ENCODE peak calls at places on chromosomes 6 and 20, in ten cellular contexts. J is B cell, B is stomach, W is suprapubic skin, T is GM03348, C is AG10803, I is coronary artery, D is HTR-8/SVneo, R is neural crest cell, O is NCI-H1092 treated with DMSO at 0.1 percent for 48 hours. S is an unnamed sample.

GRCh38 chr6:47034919-47035318 is 7.2 kb downstream of the ADGRF1 start:
- DNase-seq in J (no peak), B (no peak), W (no peak), T (peak), C (peak), I (no peak), D (peak), R (no peak), O (peak), S (no peak)

GRCh38 chr20:51739722-51740249 is 28.4 kb downstream of the ATP9A start:
- DNase-seq in J (no peak), B (no peak), W (no peak), T (no peak), C (no peak), I (no peak), D (no peak), R (no peak), O (no peak), S (no peak)

GRCh38 chr20:8271727-8272126 is 139.7 kb downstream of the PLCB1 start:
- DNase-seq in J (no peak), B (no peak), W (no peak), T (no peak), C (no peak), I (no peak), D (no peak), R (no peak), O (no peak), S (no peak)

GRCh38 chr20:32337937-32338661 is 20.0 kb upstream of the ASXL1 start:
- DNase-seq in J (no peak), B (no peak), W (no peak), T (no peak), C (no peak), I (no peak), D (no peak), R (no peak), O (no peak), S (no peak)

GRCh38 chr6:34697544-34697836 is 923 bp upstream of the ILRUN start:
- DNase-seq in J (no peak), B (no peak), W (no peak), T (no peak), C (no peak), I (no peak), D (no peak), R (no peak), O (no peak), S (no peak)

GRCh38 chr6:83193747-83194582 is 808 bp downstream of the RWDD2A start:
- DNase-seq in J (peak), B (peak), W (peak), T (peak), C (peak), I (peak), D (peak), R (peak), O (peak), S (peak)

GRCh38 chr20:35619196-35620095 is 3.8 kb downstream of the SPAG4 start:
- DNase-seq in J (peak), B (peak), W (no peak), T (peak), C (peak), I (peak), D (peak), R (peak), O (peak), S (peak)

GRCh38 chr6:1118287-1118647 is 193.6 kb upstream of the FOXQ1 start:
- DNase-seq in J (no peak), B (no peak), W (no peak), T (no peak), C (no peak), I (no peak), D (no peak), R (no peak), O (no peak), S (no peak)

GRCh38 chr6:101303474-101303873 is 90.0 kb upstream of the GRIK2 start:
- DNase-seq in J (no peak), B (no peak), W (no peak), T (no peak), C (no peak), I (no peak), D (no peak), R (no peak), O (no peak), S (no peak)

GRCh38 chr6:155188707-155189496 is 74.9 kb upstream of the CLDN20 start:
- DNase-seq in J (no peak), B (no peak), W (no peak), T (peak), C (peak), I (no peak), D (no peak), R (no peak), O (no peak), S (no peak)

GRCh38 chr6:169451065-169451840 is 197.6 kb upstream of the THBS2 start:
- DNase-seq in J (no peak), B (no peak), W (no peak), T (peak), C (no peak), I (no peak), D (no peak), R (no peak), O (no peak), S (no peak)

GRCh38 chr20:9306521-9306920 is 207.9 kb upstream of the LAMP5 start:
- DNase-seq in J (no peak), B (no peak), W (no peak), T (peak), C (peak), I (no peak), D (no peak), R (no peak), O (no peak), S (no peak)

GRCh38 chr20:10125757-10126156 is 91.0 kb downstream of the ANKEF1 start:
- DNase-seq in J (no peak), B (no peak), W (no peak), T (no peak), C (no peak), I (no peak), D (no peak), R (no peak), O (no peak), S (no peak)

GRCh38 chr20:34774431-34774830 is 51.0 kb downstream of the NCOA6 start:
- DNase-seq in J (no peak), B (no peak), W (no peak), T (no peak), C (no peak), I (no peak), D (no peak), R (no peak), O (no peak), S (no peak)

GRCh38 chr6:69976591-69977090 is 110.3 kb downstream of the COL19A1 start:
- DNase-seq in J (no peak), B (no peak), W (no peak), T (no peak), C (no peak), I (no peak), D (no peak), R (no peak), O (no peak), S (no peak)

GRCh38 chr20:38172344-38172743 is 7.3 kb upstream of the TGM2 start:
- DNase-seq in J (no peak), B (no peak), W (no peak), T (no peak), C (peak), I (no peak), D (no peak), R (no peak), O (no peak), S (no peak)

GRCh38 chr6:101294676-101295075 is 98.8 kb upstream of the GRIK2 start:
- DNase-seq in J (no peak), B (no peak), W (no peak), T (no peak), C (peak), I (no peak), D (no peak), R (no peak), O (no peak), S (no peak)

GRCh38 chr20:41998539-41999341 is 380.6 kb upstream of the CHD6 start:
- DNase-seq in J (no peak), B (no peak), W (no peak), T (no peak), C (no peak), I (no peak), D (no peak), R (no peak), O (no peak), S (no peak)

GRCh38 chr6:45571159-45571558 is 193.4 kb upstream of the SUPT3H start:
- DNase-seq in J (no peak), B (no peak), W (no peak), T (no peak), C (no peak), I (no peak), D (no peak), R (no peak), O (no peak), S (no peak)

GRCh38 chr6:144953552-144954240 is 668.6 kb downstream of the UTRN start:
- DNase-seq in J (no peak), B (no peak), W (no peak), T (peak), C (peak), I (no peak), D (peak), R (no peak), O (no peak), S (no peak)

GRCh38 chr6:1767481-1768246 is 157.9 kb downstream of the FOXC1 start:
- DNase-seq in J (no peak), B (no peak), W (no peak), T (peak), C (peak), I (peak), D (peak), R (no peak), O (no peak), S (no peak)